ENCODE peak calls at places on chromosome 21, in four cellular contexts. One of them, this sample, is unnamed.

GRCh38 chr21:17463441-17463840 is 49.4 kb upstream of the CXADR start:
- DNase-seq in HepG2: peak; percentile 40
- DNase-seq in K562: no peak
- DNase-seq in A549: peak; percentile 15
- DNase-seq in this sample: no peak

GRCh38 chr21:15289896-15290841 is 225.4 kb upstream of the NRIP1 start:
- DNase-seq in A549: no peak
- DNase-seq in K562: peak; percentile 77
- DNase-seq in HepG2: peak; percentile 22
- DNase-seq in this sample: peak; percentile 88

GRCh38 chr21:27646691-27647090 is 679.8 kb upstream of the ADAMTS5 start:
- DNase-seq in K562: no peak
- DNase-seq in HepG2: no peak
- DNase-seq in A549: no peak
- DNase-seq in this sample: no peak

GRCh38 chr21:39251326-39251725 is 62.1 kb downstream of the BRWD1 start:
- DNase-seq in HepG2: no peak
- DNase-seq in K562: no peak
- DNase-seq in A549: no peak
- DNase-seq in this sample: no peak

GRCh38 chr21:10575311-10575667 is 53.9 kb downstream of the TPTE start:
- DNase-seq in K562: no peak
- DNase-seq in A549: no peak
- DNase-seq in HepG2: no peak
- DNase-seq in this sample: no peak

GRCh38 chr21:16072692-16073091 is 342.9 kb downstream of the USP25 start:
- DNase-seq in K562: no peak
- DNase-seq in HepG2: no peak
- DNase-seq in A549: no peak
- DNase-seq in this sample: no peak

GRCh38 chr21:16912075-16912474 is 600.8 kb upstream of the CXADR start:
- DNase-seq in HepG2: no peak
- DNase-seq in A549: no peak
- DNase-seq in K562: no peak
- DNase-seq in this sample: no peak

GRCh38 chr21:26776320-26777021 is 68.7 kb downstream of the ADAMTS1 start:
- DNase-seq in A549: no peak
- DNase-seq in K562: no peak
- DNase-seq in HepG2: no peak
- DNase-seq in this sample: no peak

GRCh38 chr21:34074283-34075098 is 1.1 kb downstream of the MRPS6 start:
- DNase-seq in A549: no peak
- DNase-seq in K562: peak; percentile 49
- DNase-seq in HepG2: no peak
- DNase-seq in this sample: peak; percentile 31

GRCh38 chr21:44870748-44871495 is 2.6 kb downstream of the PTTG1IP start:
- DNase-seq in HepG2: peak; percentile 40
- DNase-seq in K562: no peak
- DNase-seq in A549: no peak
- DNase-seq in this sample: no peak

GRCh38 chr21:25283720-25284119 is 323.6 kb downstream of the MRPL39 start:
- DNase-seq in A549: no peak
- DNase-seq in K562: no peak
- DNase-seq in HepG2: peak; percentile 0
- DNase-seq in this sample: no peak

GRCh38 chr21:18424250-18424649 is 20.7 kb upstream of the TMPRSS15 start:
- DNase-seq in HepG2: no peak
- DNase-seq in A549: no peak
- DNase-seq in K562: no peak
- DNase-seq in this sample: no peak

GRCh38 chr21:25710550-25710949 is 24.2 kb downstream of the ATP5PF start:
- DNase-seq in K562: no peak
- DNase-seq in HepG2: no peak
- DNase-seq in A549: no peak
- DNase-seq in this sample: no peak

GRCh38 chr21:18810136-18810535 is 406.6 kb upstream of the TMPRSS15 start:
- DNase-seq in K562: no peak
- DNase-seq in A549: no peak
- DNase-seq in HepG2: no peak
- DNase-seq in this sample: no peak

GRCh38 chr21:42923553-42924432 is 1.6 kb downstream of the ERVH48-1 start:
- DNase-seq in A549: peak; percentile 75
- DNase-seq in HepG2: peak; percentile 83
- DNase-seq in K562: peak; percentile 98
- DNase-seq in this sample: peak; percentile 84

GRCh38 chr21:34865922-34866271 is 183.2 kb downstream of the RUNX1 start:
- DNase-seq in K562: no peak
- DNase-seq in A549: no peak
- DNase-seq in HepG2: peak; percentile 16
- DNase-seq in this sample: peak; percentile 65

GRCh38 chr21:44082648-44083436 is 24.4 kb upstream of the PWP2 start:
- DNase-seq in A549: no peak
- DNase-seq in HepG2: no peak
- DNase-seq in K562: peak; percentile 45
- DNase-seq in this sample: no peak

GRCh38 chr21:15754640-15755039 is 24.9 kb downstream of the USP25 start:
- DNase-seq in HepG2: peak; percentile 73
- DNase-seq in A549: no peak
- DNase-seq in K562: no peak
- DNase-seq in this sample: no peak

GRCh38 chr21:33994373-33994772 is 78.8 kb upstream of the ATP5PO start:
- DNase-seq in K562: no peak
- DNase-seq in A549: no peak
- DNase-seq in HepG2: no peak
- DNase-seq in this sample: no peak

GRCh38 chr21:25369524-25370300 is 237.6 kb downstream of the MRPL39 start:
- DNase-seq in A549: no peak
- DNase-seq in K562: no peak
- DNase-seq in HepG2: no peak
- DNase-seq in this sample: no peak

GRCh38 chr21:14526199-14526598 is 19.9 kb downstream of the SAMSN1 start:
- DNase-seq in K562: no peak
- DNase-seq in A549: no peak
- DNase-seq in HepG2: no peak
- DNase-seq in this sample: no peak

GRCh38 chr21:45001134-45002095 is 61.6 kb downstream of the SLX9 start:
- DNase-seq in A549: peak; percentile 18
- DNase-seq in HepG2: no peak
- DNase-seq in K562: no peak
- DNase-seq in this sample: no peak

GRCh38 chr21:17858764-17859163 is 39.6 kb upstream of the C21orf91 start:
- DNase-seq in A549: no peak
- DNase-seq in K562: no peak
- DNase-seq in HepG2: no peak
- DNase-seq in this sample: no peak

GRCh38 chr21:26849428-26850115 is 4.4 kb upstream of the ADAMTS1 start:
- DNase-seq in HepG2: peak; percentile 47
- DNase-seq in A549: no peak
- DNase-seq in K562: peak; percentile 67
- DNase-seq in this sample: no peak

GRCh38 chr21:38831526-38832467 is 26.1 kb downstream of the ETS2 start:
- DNase-seq in A549: no peak
- DNase-seq in K562: peak; percentile 79
- DNase-seq in HepG2: peak; percentile 91
- DNase-seq in this sample: no peak

DNA sequence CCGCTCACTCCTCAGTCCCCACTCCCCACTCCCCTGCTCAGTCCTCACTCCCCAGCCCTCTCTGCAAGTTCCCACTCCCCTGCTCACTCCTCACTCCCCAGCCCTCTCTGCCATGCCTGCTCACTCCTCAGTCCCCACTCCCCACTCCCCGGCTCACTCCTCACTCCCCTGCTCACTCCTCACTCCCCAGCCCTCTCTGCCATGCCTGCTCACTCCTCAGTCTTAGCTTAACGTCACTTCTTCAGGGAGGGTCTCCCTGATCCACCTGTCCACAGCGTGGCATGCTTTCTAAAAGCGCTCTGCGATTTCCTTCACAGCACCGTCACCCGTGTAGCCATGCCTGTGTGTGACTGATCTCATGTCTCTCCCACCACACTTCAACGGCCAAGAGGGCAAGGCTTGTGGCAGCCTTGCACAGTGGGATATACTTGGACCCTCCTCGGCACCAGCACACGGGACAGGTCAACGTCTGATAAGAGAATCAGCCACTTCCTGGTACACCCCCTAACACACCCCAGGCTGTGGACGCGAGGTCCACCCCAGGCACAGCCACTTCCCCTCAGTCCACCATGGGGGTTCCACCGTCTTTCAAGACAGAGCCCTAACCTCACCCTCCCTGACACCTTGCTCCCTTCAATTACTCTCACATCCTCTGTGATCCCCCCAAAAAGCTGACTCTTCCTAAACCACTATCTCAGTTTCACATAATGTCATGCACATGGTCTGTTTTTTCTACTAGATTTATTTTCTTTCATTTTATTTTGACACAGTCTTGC is 14.0 kb downstream of the PRDM15 start:
- DNase-seq in A549: no peak
- DNase-seq in HepG2: no peak
- DNase-seq in K562: peak; percentile 58
- DNase-seq in this sample: no peak
- TF ChIP-seq HMGXB4 in A549: no peak
- TF ChIP-seq HMGXB4 in HepG2: no peak
- TF ChIP-seq HMGXB4 in K562: no peak
- TF ChIP-seq HMGXB4 in this sample: no peak

GRCh38 chr21:31924548-31924947 is 51.7 kb downstream of the HUNK start:
- DNase-seq in K562: no peak
- DNase-seq in A549: no peak
- DNase-seq in HepG2: no peak
- DNase-seq in this sample: no peak

GRCh38 chr21:31923756-31924155 is 50.9 kb downstream of the HUNK start:
- DNase-seq in A549: no peak
- DNase-seq in HepG2: no peak
- DNase-seq in K562: no peak
- DNase-seq in this sample: no peak

GRCh38 chr21:31921079-31921478 is 48.3 kb downstream of the HUNK start:
- DNase-seq in A549: no peak
- DNase-seq in HepG2: no peak
- DNase-seq in K562: no peak
- DNase-seq in this sample: no peak

GRCh38 chr21:31920275-31920674 is 47.5 kb downstream of the HUNK start:
- DNase-seq in K562: no peak
- DNase-seq in A549: no peak
- DNase-seq in HepG2: no peak
- DNase-seq in this sample: no peak

GRCh38 chr21:31922881-31923280 is 50.1 kb downstream of the HUNK start:
- DNase-seq in A549: no peak
- DNase-seq in HepG2: no peak
- DNase-seq in K562: no peak
- DNase-seq in this sample: no peak
- TF ChIP-seq HMGXB4 in A549: no peak
- TF ChIP-seq HMGXB4 in HepG2: no peak
- TF ChIP-seq HMGXB4 in K562: no peak
- TF ChIP-seq HMGXB4 in this sample: no peak

GRCh38 chr21:35911412-35912191 is 148.7 kb downstream of the SETD4 start:
- DNase-seq in HepG2: no peak
- DNase-seq in A549: no peak
- DNase-seq in K562: no peak
- DNase-seq in this sample: no peak

GRCh38 chr21:35906587-35906986 is 153.7 kb downstream of the SETD4 start:
- DNase-seq in K562: no peak
- DNase-seq in A549: no peak
- DNase-seq in HepG2: no peak
- DNase-seq in this sample: no peak

GRCh38 chr21:35908311-35909078 is 151.8 kb downstream of the SETD4 start:
- DNase-seq in K562: peak; percentile 12
- DNase-seq in A549: no peak
- DNase-seq in HepG2: no peak
- DNase-seq in this sample: no peak

GRCh38 chr21:35905973-35906357 is 154.4 kb downstream of the SETD4 start:
- DNase-seq in A549: no peak
- DNase-seq in K562: no peak
- DNase-seq in HepG2: no peak
- DNase-seq in this sample: no peak

GRCh38 chr21:35909456-35910178 is 150.7 kb downstream of the SETD4 start:
- DNase-seq in A549: no peak
- DNase-seq in HepG2: no peak
- DNase-seq in K562: no peak
- DNase-seq in this sample: no peak
- TF ChIP-seq HMGXB4 in A549: no peak
- TF ChIP-seq HMGXB4 in HepG2: no peak
- TF ChIP-seq HMGXB4 in K562: no peak
- TF ChIP-seq HMGXB4 in this sample: no peak

GRCh38 chr21:28960245-28960644 is 32.4 kb downstream of the LTN1 start:
- DNase-seq in HepG2: no peak
- DNase-seq in K562: no peak
- DNase-seq in A549: no peak
- DNase-seq in this sample: no peak

GRCh38 chr21:28963831-28964230 is 28.8 kb downstream of the LTN1 start:
- DNase-seq in K562: no peak
- DNase-seq in A549: no peak
- DNase-seq in HepG2: no peak
- DNase-seq in this sample: no peak

GRCh38 chr21:28961927-28962326 is 30.8 kb downstream of the LTN1 start:
- DNase-seq in K562: no peak
- DNase-seq in HepG2: no peak
- DNase-seq in A549: no peak
- DNase-seq in this sample: no peak

GRCh38 chr21:28962465-28962864 is 30.2 kb downstream of the LTN1 start:
- DNase-seq in K562: no peak
- DNase-seq in A549: no peak
- DNase-seq in HepG2: no peak
- DNase-seq in this sample: no peak

GRCh38 chr21:28959367-28960099 is 33.1 kb downstream of the LTN1 start:
- DNase-seq in K562: peak; percentile 6
- DNase-seq in HepG2: peak; percentile 2
- DNase-seq in A549: peak; percentile 8
- DNase-seq in this sample: no peak
- TF ChIP-seq HMGXB4 in K562: no peak
- TF ChIP-seq HMGXB4 in HepG2: no peak
- TF ChIP-seq HMGXB4 in A549: no peak
- TF ChIP-seq HMGXB4 in this sample: no peak